ENCODE peak calls at places on chromosome 10, in four cellular contexts. S is H1, H is HepG2, L is GM12878. K is an unnamed sample.

GRCh38 chr10:4397337-4397736 is 428.7 kb upstream of the AKR1E2 start:
- DNase-seq in S (no peak), H (no peak), L (no peak), K (no peak)

GRCh38 chr10:17009228-17009700 is 120.3 kb downstream of the CUBN start:
- DNase-seq in S (no peak), H (no peak), L (no peak), K (no peak)

GRCh38 chr10:132575320-132576201 is 38.0 kb downstream of the INPP5A start:
- DNase-seq in S (no peak), H (no peak), L (peak; percentile 89), K (no peak)

GRCh38 chr10:85008493-85009181 is 680.2 kb downstream of the CCSER2 start:
- DNase-seq in S (no peak), H (no peak), L (no peak), K (no peak)

GRCh38 chr10:191703-192518 is 56.7 kb downstream of the ZMYND11 start:
- DNase-seq in S (no peak), H (peak; percentile 19), L (no peak), K (no peak)

GRCh38 chr10:124830445-124830844 is 28.8 kb downstream of the ABRAXAS2 start:
- DNase-seq in S (no peak), H (no peak), L (no peak), K (no peak)

GRCh38 chr10:103612462-103613365 is 119.2 kb downstream of the NEURL1 start:
- DNase-seq in S (no peak), H (no peak), L (no peak), K (no peak)

GRCh38 chr10:128539784-128540759 is 413.8 kb upstream of the MKI67 start:
- DNase-seq in S (peak; percentile 62), H (no peak), L (no peak), K (no peak)

GRCh38 chr10:49115015-49115795 is at the start of gene VSTM4:
- DNase-seq in S (peak; percentile 68), H (no peak), L (no peak), K (peak; percentile 9)

GRCh38 chr10:71921319-71922027 is 42.7 kb upstream of the CHST3 start:
- DNase-seq in S (no peak), H (no peak), L (no peak), K (no peak)

GRCh38 chr10:86876748-86877147 is 80.7 kb downstream of the MMRN2 start:
- DNase-seq in S (no peak), H (no peak), L (no peak), K (no peak)

GRCh38 chr10:121033371-121033770 is 182.2 kb downstream of the WDR11 start:
- DNase-seq in S (no peak), H (no peak), L (no peak), K (no peak)

GRCh38 chr10:22230331-22230833 is 12.6 kb upstream of the EBLN1 start:
- DNase-seq in S (no peak), H (no peak), L (no peak), K (no peak)

GRCh38 chr10:99013885-99014284 is 221.8 kb downstream of the HPSE2 start:
- DNase-seq in S (no peak), H (no peak), L (no peak), K (no peak)

GRCh38 chr10:113947138-113948011 is 92.9 kb downstream of the NHLRC2 start:
- DNase-seq in S (no peak), H (no peak), L (no peak), K (no peak)

GRCh38 chr10:114245128-114245791 is 6.2 kb downstream of the VWA2 start:
- DNase-seq in S (no peak), H (no peak), L (no peak), K (no peak)

GRCh38 chr10:89209718-89210117 is 2.6 kb upstream of the CH25H start:
- DNase-seq in S (no peak), H (no peak), L (no peak), K (no peak)

GRCh38 chr10:44325157-44325556 is 59.7 kb downstream of the CXCL12 start:
- DNase-seq in S (peak; percentile 14), H (peak; percentile 81), L (no peak), K (no peak)

GRCh38 chr10:76089626-76090185 is 658.3 kb downstream of the LRMDA start:
- DNase-seq in S (no peak), H (no peak), L (no peak), K (no peak)

GRCh38 chr10:101686133-101686925 is 8.6 kb downstream of the FBXW4 start:
- DNase-seq in S (no peak), H (no peak), L (no peak), K (no peak)

GRCh38 chr10:49628599-49628998 is 14.8 kb downstream of the CHAT start:
- DNase-seq in S (no peak), H (no peak), L (no peak), K (no peak)

GRCh38 chr10:65518379-65518778 is 1407.5 kb upstream of the LRRTM3 start:
- DNase-seq in S (no peak), H (peak; percentile 31), L (no peak), K (no peak)

GRCh38 chr10:90742189-90742588 is 115.7 kb downstream of the HTR7 start:
- DNase-seq in S (no peak), H (no peak), L (no peak), K (no peak)

GRCh38 chr10:92291610-92291859 is 568 bp downstream of the MARCHF5 start:
- DNase-seq in S (no peak), H (no peak), L (no peak), K (no peak)

GRCh38 chr10:96413151-96413787 is 54.5 kb upstream of the OPALIN start:
- DNase-seq in S (peak; percentile 81), H (no peak), L (no peak), K (no peak)

GRCh38 chr10:127872871-127873600 is 19.7 kb downstream of the CLRN3 start:
- DNase-seq in S (peak; percentile 38), H (peak; percentile 49), L (no peak), K (no peak)

GRCh38 chr10:114395361-114396022 is 8.8 kb downstream of the AFAP1L2 start:
- DNase-seq in S (no peak), H (no peak), L (no peak), K (no peak)

GRCh38 chr10:77879710-77880109 is 46.8 kb downstream of the DLG5 start:
- DNase-seq in S (no peak), H (no peak), L (no peak), K (no peak)
- H3K4me1 ChIP-seq in S (peaks cover 18% of the 10 kb centered on the region), H (peaks cover 43% of the 10 kb centered on the region), L (peaks cover 13% of the 10 kb centered on the region), K (peaks cover 28% of the 10 kb centered on the region)

GRCh38 chr10:8112230-8112915 is 57.9 kb downstream of the GATA3 start:
- DNase-seq in S (no peak), H (no peak), L (no peak), K (no peak)

GRCh38 chr10:8114741-8115340 is 60.4 kb downstream of the GATA3 start:
- DNase-seq in S (no peak), H (no peak), L (no peak), K (no peak)

GRCh38 chr10:8116474-8116873 is 62.0 kb downstream of the GATA3 start:
- DNase-seq in S (no peak), H (no peak), L (no peak), K (no peak)

GRCh38 chr10:8112942-8113442 is 58.5 kb downstream of the GATA3 start:
- DNase-seq in S (no peak), H (no peak), L (no peak), K (no peak)

GRCh38 chr10:8113616-8114015 is 59.1 kb downstream of the GATA3 start:
- DNase-seq in S (no peak), H (no peak), L (no peak), K (peak; percentile 8)
- H3K27me3 ChIP-seq in S (no peaks in the 10 kb centered on the region), H (no peaks in the 10 kb centered on the region), L (no peaks in the 10 kb centered on the region), K (no peaks in the 10 kb centered on the region)

GRCh38 chr10:35564276-35564982 is 40.7 kb upstream of the GJD4 start:
- DNase-seq in S (no peak), H (no peak), L (no peak), K (no peak)
- TF ChIP-seq SUZ12 in S (no peak), H (no peak), L (no peak), K (no peak)

GRCh38 chr10:52056296-52056695 is 257.8 kb upstream of the DKK1 start:
- DNase-seq in S (no peak), H (no peak), L (no peak), K (no peak)
- H3K4me1 ChIP-seq in S (no peaks in the 10 kb centered on the region), H (no peaks in the 10 kb centered on the region), L (no peaks in the 10 kb centered on the region), K (no peaks in the 10 kb centered on the region)